ENCODE peak calls at places on chromosome 14, in ten cellular contexts. J is esophagus squamous epithelium; Q is head of caudate nucleus; F is stimulated activated CD4-positive, alpha-beta T cell treated with anti-CD3 and anti-CD28 coated beads, Interleukin-4, amount 100 ng/mL, for 1 hour; M is heart left ventricle; B is kidney glomerular epithelial cell; W is hippocampal formation; T is SIG-M5; L is mammary epithelial cell; Z is mesendoderm. U is an unnamed sample.

GRCh38 chr14:72024504-72024903 is 92.3 kb downstream of the RGS6 start:
- DNase-seq in J (no peak), M (no peak), W (no peak), L (no peak), Z (no peak), F (no peak), T (no peak), Q (no peak), B (no peak), U (no peak)

GRCh38 chr14:56159066-56159465 is 40.9 kb downstream of the PELI2 start:
- DNase-seq in W (no peak), J (no peak), Z (no peak), Q (no peak), T (no peak), F (no peak), L (peak; percentile 7), M (no peak), B (no peak), U (no peak)

GRCh38 chr14:33964599-33965317 is 13.9 kb upstream of the EGLN3 start:
- DNase-seq in F (no peak), M (no peak), W (no peak), T (no peak), J (no peak), Q (no peak), B (no peak), L (no peak), Z (peak; percentile 56), U (no peak)

GRCh38 chr14:105007593-105008264 is 13.2 kb downstream of the CDCA4 start:
- DNase-seq in L (no peak), M (no peak), W (no peak), T (no peak), Z (no peak), B (no peak), Q (no peak), J (no peak), F (no peak), U (no peak)

GRCh38 chr14:69460093-69460701 is 24.3 kb upstream of the PLEKHD1 start:
- DNase-seq in J (no peak), W (peak; percentile 55), M (peak; percentile 55), B (peak; percentile 77), T (no peak), L (peak; percentile 76), Q (peak; percentile 59), Z (peak; percentile 62), F (peak; percentile 45), U (peak; percentile 63)

GRCh38 chr14:99190696-99191662 is 81.0 kb downstream of the BCL11B start:
- DNase-seq in W (no peak), F (no peak), B (no peak), Z (peak; percentile 32), T (no peak), Q (no peak), M (no peak), J (no peak), L (peak; percentile 8), U (peak; percentile 35)

GRCh38 chr14:95359974-95360826 is 40.5 kb upstream of the CLMN start:
- DNase-seq in M (peak; percentile 32), F (no peak), J (no peak), B (peak; percentile 32), Q (peak; percentile 83), T (no peak), W (peak; percentile 70), L (no peak), Z (peak; percentile 72), U (peak; percentile 80)

GRCh38 chr14:76208340-76208739 is 56.6 kb downstream of the GPATCH2L start:
- DNase-seq in Z (peak; percentile 22), W (no peak), J (no peak), Q (no peak), L (no peak), B (no peak), F (no peak), T (no peak), M (no peak), U (peak; percentile 36)

GRCh38 chr14:76456200-76456599 is 80.3 kb downstream of the ESRRB start:
- DNase-seq in W (no peak), F (peak; percentile 3), B (peak; percentile 13), M (peak; percentile 28), Z (peak; percentile 75), J (no peak), T (no peak), Q (no peak), L (peak; percentile 24), U (peak; percentile 89)

GRCh38 chr14:98077176-98077575 is 1194.8 kb downstream of the BCL11B start:
- DNase-seq in T (no peak), M (no peak), Z (no peak), F (no peak), Q (no peak), W (no peak), B (no peak), J (no peak), L (peak; percentile 85), U (no peak)

GRCh38 chr14:53458368-53458814 is 305.3 kb upstream of the DDHD1 start:
- DNase-seq in W (no peak), M (no peak), L (peak; percentile 26), J (no peak), Z (peak; percentile 90), T (no peak), F (no peak), Q (no peak), B (peak; percentile 17), U (peak; percentile 30)